ENCODE peak calls at places on chromosomes 7 and 10, in nine cellular contexts. Y is T-helper 2 cell; L is activated T-cell treated with anti-CD3 and anti-CD28 coated beads, Interleukin-2, amount 50 U/mL, for 4 hours; I is posterior vena cava; D is heart right ventricle; K is chondrocyte; M is cardiac fibroblast; W is AG04450; J is GM23248. V is an unnamed sample.

GRCh38 chr7:108079291-108080057 is 50.7 kb downstream of the LAMB4 start:
- DNase-seq in Y (no peak), L (no peak), I (no peak), D (no peak), K (no peak), M (peak; percentile 94), W (peak; percentile 93), J (peak; percentile 87), V (no peak)

GRCh38 chr10:8453587-8453986 is 399.1 kb downstream of the GATA3 start:
- DNase-seq in Y (no peak), L (no peak), I (no peak), D (peak; percentile 5), K (no peak), M (peak; percentile 19), W (no peak), J (peak; percentile 1), V (peak; percentile 8)

GRCh38 chr7:48004023-48004422 is 24.6 kb upstream of the HUS1 start:
- DNase-seq in Y (no peak), L (no peak), I (no peak), D (no peak), K (no peak), M (no peak), W (no peak), J (no peak), V (no peak)

GRCh38 chr10:23047201-23048050 is 48.0 kb upstream of the MSRB2 start:
- DNase-seq in Y (no peak), L (no peak), I (no peak), D (no peak), K (no peak), M (peak; percentile 12), W (no peak), J (peak; percentile 48), V (no peak)

GRCh38 chr10:132497788-132498561 is 39.6 kb upstream of the INPP5A start:
- DNase-seq in Y (no peak), L (no peak), I (peak; percentile 65), D (no peak), K (peak; percentile 80), M (no peak), W (no peak), J (peak; percentile 28), V (no peak)

GRCh38 chr7:75642810-75643486 is 95.8 kb downstream of the HIP1 start:
- DNase-seq in Y (peak; percentile 44), L (peak; percentile 57), I (no peak), D (no peak), K (no peak), M (peak; percentile 79), W (peak; percentile 10), J (peak; percentile 73), V (peak; percentile 34)

GRCh38 chr10:57849726-57850357 is 417.9 kb downstream of the IPMK start:
- DNase-seq in Y (no peak), L (no peak), I (no peak), D (no peak), K (no peak), M (peak; percentile 20), W (no peak), J (peak; percentile 23), V (no peak)

GRCh38 chr7:118202056-118202455 is 18.1 kb downstream of the LSM8 start:
- DNase-seq in Y (no peak), L (no peak), I (no peak), D (no peak), K (no peak), M (no peak), W (no peak), J (peak; percentile 57), V (no peak)

GRCh38 chr10:44310762-44311562 is 73.9 kb downstream of the CXCL12 start:
- DNase-seq in Y (peak; percentile 73), L (peak; percentile 40), I (peak; percentile 96), D (peak; percentile 87), K (peak; percentile 92), M (peak; percentile 90), W (peak; percentile 45), J (peak; percentile 71), V (peak; percentile 80)

GRCh38 chr10:119706521-119707278 is 19.1 kb upstream of the INPP5F start:
- DNase-seq in Y (no peak), L (no peak), I (no peak), D (no peak), K (no peak), M (no peak), W (no peak), J (no peak), V (no peak)

GRCh38 chr7:148014473-148014872 is 576.1 kb upstream of the C7orf33 start:
- DNase-seq in Y (no peak), L (no peak), I (no peak), D (no peak), K (no peak), M (no peak), W (no peak), J (no peak), V (no peak)

GRCh38 chr7:86644282-86645173 is 819 bp downstream of the GRM3 start:
- DNase-seq in Y (no peak), L (no peak), I (no peak), D (no peak), K (no peak), M (no peak), W (no peak), J (no peak), V (no peak)

GRCh38 chr7:112205348-112206237 is 606 bp downstream of the DOCK4 start:
- DNase-seq in Y (peak; percentile 20), L (peak; percentile 24), I (peak; percentile 88), D (peak; percentile 77), K (peak; percentile 64), M (peak; percentile 82), W (peak; percentile 33), J (peak; percentile 73), V (peak; percentile 42)

GRCh38 chr10:33066558-33067236 is 108.7 kb upstream of the ITGB1 start:
- DNase-seq in Y (no peak), L (no peak), I (no peak), D (no peak), K (no peak), M (peak; percentile 87), W (no peak), J (peak; percentile 78), V (no peak)

GRCh38 chr10:50596897-50597296 is 26.9 kb downstream of the SGMS1 start:
- DNase-seq in Y (no peak), L (no peak), I (no peak), D (no peak), K (no peak), M (no peak), W (no peak), J (no peak), V (no peak)

GRCh38 chr7:69254643-69255042 is 343.6 kb upstream of the AUTS2 start:
- DNase-seq in Y (no peak), L (no peak), I (no peak), D (no peak), K (no peak), M (no peak), W (no peak), J (no peak), V (no peak)

GRCh38 chr10:124602646-124603365 is 141.2 kb downstream of the LHPP start:
- DNase-seq in Y (no peak), L (no peak), I (no peak), D (no peak), K (peak; percentile 80), M (no peak), W (no peak), J (no peak), V (no peak)

GRCh38 chr7:39353615-39354376 is 212.4 kb upstream of the YAE1 start:
- DNase-seq in Y (no peak), L (no peak), I (no peak), D (peak; percentile 13), K (no peak), M (peak; percentile 63), W (no peak), J (peak; percentile 72), V (no peak)

GRCh38 chr7:143936087-143937009 is 1.3 kb downstream of the OR2F2 start:
- DNase-seq in Y (no peak), L (no peak), I (no peak), D (no peak), K (no peak), M (peak; percentile 93), W (peak; percentile 16), J (peak; percentile 92), V (no peak)